ENCODE peak calls at places on chromosome 5, in ten cellular contexts. P is NCI-H748 treated with DMSO at 0.1 percent for 48 hours; L is colonic mucosa; D is hypothalamus; E is iris pigment epithelial cell; S is amygdala; V is spleen; Y is HTR-8/SVneo; X is stimulated activated CD8-positive, alpha-beta memory T cell treated with anti-CD3 and anti-CD28 coated beads, Interleukin-7, amount 100 ng/mL, for 24 hours; W is aorta. T is an unnamed sample.

GRCh38 chr5:65482280-65482726 is 583 bp upstream of the ADAMTS6 start:
- DNase-seq in E (peak), P (no peak), L (no peak), V (no peak), S (no peak), D (no peak), W (no peak), X (no peak), Y (no peak), T (peak)

GRCh38 chr5:125848746-125849145 is 574.5 kb upstream of the GRAMD2B start:
- DNase-seq in P (no peak), L (no peak), Y (no peak), X (no peak), D (no peak), E (no peak), S (no peak), W (no peak), V (no peak), T (no peak)

GRCh38 chr5:159550951-159551350 is 220.7 kb upstream of the IL12B start:
- DNase-seq in L (no peak), E (no peak), S (no peak), P (no peak), D (no peak), W (no peak), X (no peak), Y (no peak), V (no peak), T (no peak)

GRCh38 chr5:88833371-88834107 is 49.4 kb downstream of the MEF2C start:
- DNase-seq in W (no peak), L (no peak), Y (no peak), S (no peak), E (peak), P (no peak), V (peak), X (no peak), D (no peak), T (no peak)

GRCh38 chr5:133123297-133123696 is 71.5 kb downstream of the HSPA4 start:
- DNase-seq in X (no peak), E (no peak), D (no peak), V (no peak), S (no peak), Y (no peak), L (no peak), P (no peak), W (no peak), T (no peak)

GRCh38 chr5:57719216-57719615 is 236.6 kb upstream of the ACTBL2 start:
- DNase-seq in X (no peak), E (no peak), W (no peak), Y (no peak), P (no peak), L (no peak), D (no peak), V (no peak), S (no peak), T (no peak)

GRCh38 chr5:122498163-122498562 is 186.1 kb downstream of the SNCAIP start:
- DNase-seq in S (no peak), L (no peak), W (no peak), X (no peak), D (peak), Y (no peak), E (no peak), V (no peak), P (no peak), T (no peak)

GRCh38 chr5:53126514-53126913 is 17.0 kb upstream of the MOCS2 start:
- DNase-seq in L (no peak), S (no peak), Y (no peak), X (no peak), E (peak), W (no peak), D (no peak), P (no peak), V (no peak), T (no peak)

GRCh38 chr5:71475788-71476384 is 20.4 kb downstream of the BDP1 start:
- DNase-seq in D (no peak), Y (peak), X (no peak), E (peak), S (no peak), V (no peak), L (no peak), W (no peak), P (no peak), T (peak)

GRCh38 chr5:14728109-14728938 is 63.8 kb downstream of the OTULIN start:
- DNase-seq in W (no peak), S (peak), Y (no peak), E (no peak), X (no peak), L (peak), P (peak), V (no peak), D (peak), T (no peak)

GRCh38 chr5:59357421-59357977 is 536.0 kb downstream of the PDE4D start:
- DNase-seq in L (no peak), E (peak), W (peak), X (no peak), V (peak), Y (no peak), P (no peak), S (no peak), D (no peak), T (no peak)

GRCh38 chr5:166022065-166022464 is 2269.4 kb upstream of the WWC1 start:
- DNase-seq in W (no peak), S (no peak), E (no peak), X (no peak), P (no peak), V (no peak), L (no peak), Y (no peak), D (no peak), T (no peak)

GRCh38 chr5:6158974-6159863 is 219.1 kb downstream of the MED10 start:
- DNase-seq in Y (peak), L (no peak), S (no peak), D (no peak), E (peak), W (no peak), V (no peak), X (no peak), P (peak), T (peak)

GRCh38 chr5:113299591-113299990 is 135.2 kb downstream of the TSSK1B start:
- DNase-seq in Y (no peak), S (no peak), D (no peak), V (no peak), E (no peak), L (no peak), P (no peak), X (no peak), W (no peak), T (no peak)

GRCh38 chr5:135437796-135438560 is 9.2 kb downstream of the DCANP1 start:
- DNase-seq in X (no peak), S (no peak), Y (peak), P (no peak), D (peak), V (peak), E (peak), W (no peak), L (peak), T (no peak)

GRCh38 chr5:166433679-166434078 is 1857.8 kb upstream of the WWC1 start:
- DNase-seq in V (no peak), X (no peak), Y (no peak), L (no peak), D (no peak), W (no peak), E (no peak), P (no peak), S (no peak), T (no peak)

GRCh38 chr5:53114988-53115387 is 5.4 kb upstream of the MOCS2 start:
- DNase-seq in L (no peak), D (no peak), E (peak), S (no peak), P (no peak), V (no peak), W (no peak), Y (no peak), X (no peak), T (peak)

GRCh38 chr5:169848271-169848670 is 132.0 kb downstream of the INSYN2B start:
- DNase-seq in X (no peak), E (no peak), S (no peak), D (no peak), V (no peak), L (no peak), Y (no peak), W (no peak), P (no peak), T (no peak)

GRCh38 chr5:172854451-172854871 is 20.4 kb downstream of the ERGIC1 start:
- DNase-seq in Y (no peak), P (no peak), X (no peak), V (no peak), E (no peak), W (peak), S (no peak), D (no peak), L (peak), T (no peak)

GRCh38 chr5:82164957-82165698 is 113.0 kb downstream of the RPS23 start:
- DNase-seq in W (no peak), V (no peak), S (no peak), E (peak), L (no peak), D (peak), X (no peak), P (no peak), Y (no peak), T (peak)

GRCh38 chr5:138177936-138178515 is 404 bp downstream of the BRD8 start:
- DNase-seq in L (peak), P (peak), E (peak), D (peak), V (no peak), Y (peak), W (no peak), S (no peak), X (no peak), T (peak)

GRCh38 chr5:34524123-34524522 is 132.0 kb upstream of the RAI14 start:
- DNase-seq in E (peak), W (no peak), X (no peak), Y (peak), L (no peak), D (no peak), V (no peak), P (no peak), S (no peak), T (no peak)

GRCh38 chr5:168114444-168115017 is 176.9 kb upstream of the WWC1 start:
- DNase-seq in L (peak), P (peak), E (peak), D (peak), V (no peak), S (no peak), X (no peak), W (no peak), Y (peak), T (peak)

GRCh38 chr5:139565411-139566305 is 4.5 kb downstream of the UBE2D2 start:
- DNase-seq in Y (no peak), W (no peak), P (no peak), V (peak), X (no peak), D (no peak), E (peak), L (no peak), S (no peak), T (no peak)

GRCh38 chr5:111968459-111968858 is 211.5 kb upstream of the NREP start:
- DNase-seq in S (no peak), D (no peak), X (no peak), V (no peak), L (no peak), P (no peak), Y (no peak), W (no peak), E (no peak), T (no peak)

GRCh38 chr5:177427919-177428573 is 1.6 kb downstream of the GRK6 start:
- DNase-seq in X (no peak), E (no peak), P (no peak), V (peak), W (no peak), S (no peak), D (no peak), L (no peak), Y (no peak), T (no peak)

GRCh38 chr5:111779260-111780254 is 22.6 kb upstream of the NREP start:
- DNase-seq in W (no peak), E (no peak), V (no peak), X (no peak), P (no peak), L (no peak), D (no peak), Y (no peak), S (no peak), T (no peak)

GRCh38 chr5:80215523-80215922 is 40.3 kb downstream of the SERINC5 start:
- DNase-seq in Y (no peak), P (no peak), D (no peak), V (no peak), W (no peak), X (no peak), L (no peak), S (no peak), E (no peak), T (no peak)

GRCh38 chr5:147162740-147163139 is 72.1 kb upstream of the STK32A start:
- DNase-seq in D (no peak), V (no peak), P (no peak), Y (no peak), W (no peak), S (no peak), E (no peak), L (no peak), X (no peak), T (no peak)

GRCh38 chr5:151239237-151239861 is 13.6 kb upstream of the GM2A start:
- DNase-seq in S (no peak), P (peak), X (peak), L (peak), Y (peak), E (peak), W (peak), D (peak), V (peak), T (peak)

GRCh38 chr5:179371681-179372675 is 26.7 kb upstream of the ADAMTS2 start:
- DNase-seq in D (peak), W (peak), E (no peak), S (no peak), V (peak), Y (no peak), L (no peak), P (peak), X (no peak), T (no peak)

GRCh38 chr5:60633336-60633735 is 66.6 kb downstream of the DEPDC1B start:
- DNase-seq in S (no peak), D (no peak), P (no peak), Y (no peak), W (peak), L (no peak), V (no peak), X (no peak), E (peak), T (no peak)

GRCh38 chr5:32317056-32317455 is 4.3 kb upstream of the MTMR12 start:
- DNase-seq in P (no peak), Y (no peak), L (no peak), V (no peak), D (no peak), X (no peak), E (no peak), S (no peak), W (no peak), T (no peak)

GRCh38 chr5:98775962-98776687 is 2.7 kb downstream of the RGMB start:
- DNase-seq in D (no peak), E (peak), P (no peak), L (no peak), S (no peak), X (no peak), V (no peak), W (no peak), Y (no peak), T (no peak)

GRCh38 chr5:175895701-175896102 is 24.3 kb downstream of the CPLX2 start:
- DNase-seq in S (no peak), E (no peak), X (no peak), V (no peak), L (no peak), W (no peak), D (no peak), P (no peak), Y (no peak), T (no peak)

GRCh38 chr5:147752033-147752432 is 30.5 kb downstream of the JAKMIP2 start:
- DNase-seq in V (no peak), D (no peak), E (no peak), X (no peak), Y (no peak), L (no peak), P (no peak), S (no peak), W (no peak), T (no peak)

GRCh38 chr5:138874771-138875628 is at the start of gene LRRTM2:
- DNase-seq in Y (peak), W (no peak), D (peak), X (no peak), E (peak), P (no peak), S (peak), V (no peak), L (no peak), T (peak)

GRCh38 chr5:6473284-6473683 is 24.6 kb downstream of the UBE2QL1 start:
- DNase-seq in D (no peak), W (no peak), Y (no peak), P (no peak), S (no peak), L (no peak), X (no peak), V (no peak), E (no peak), T (no peak)